ENCODE peak calls at places on chromosomes 6 and 20, in four cellular contexts. S is psoas muscle, A is cardiac muscle cell, G is AG04450. L is an unnamed sample.

GRCh38 chr20:31881945-31882344 is 11.5 kb downstream of the TTLL9 start:
- DNase-seq in A (no peak), S (no peak), G (no peak), L (no peak)

GRCh38 chr6:67792996-67793395 is 842.1 kb upstream of the ADGRB3 start:
- DNase-seq in S (no peak), A (no peak), G (no peak), L (no peak)

GRCh38 chr6:110415297-110415916 is at the start of gene DDO:
- DNase-seq in A (peak; percentile 14), G (no peak), S (peak; percentile 95), L (peak; percentile 78)

GRCh38 chr6:3669916-3670315 is 81.6 kb downstream of the PXDC1 start:
- DNase-seq in G (no peak), A (no peak), S (no peak), L (no peak)

GRCh38 chr20:43416591-43417228 is 41.0 kb upstream of the SRSF6 start:
- DNase-seq in G (no peak), S (no peak), A (no peak), L (no peak)

GRCh38 chr6:161437851-161438250 is 164.0 kb upstream of the AGPAT4 start:
- DNase-seq in G (no peak), A (no peak), S (no peak), L (no peak)

GRCh38 chr6:13573669-13574110 is 711 bp upstream of the SIRT5 start:
- DNase-seq in S (peak; percentile 66), G (no peak), A (peak; percentile 3), L (peak; percentile 70)

GRCh38 chr20:50491926-50492634 is 18.1 kb upstream of the PTPN1 start:
- DNase-seq in S (no peak), A (no peak), G (no peak), L (no peak)

GRCh38 chr20:4886771-4887527 is 114.4 kb downstream of the SLC23A2 start:
- DNase-seq in A (no peak), S (no peak), G (no peak), L (no peak)

GRCh38 chr20:1633535-1633934 is 13.7 kb upstream of the SIRPB1 start:
- DNase-seq in A (peak; percentile 13), S (no peak), G (no peak), L (no peak)

GRCh38 chr6:12718025-12718424 is 1.5 kb downstream of the PHACTR1 start:
- DNase-seq in A (no peak), S (no peak), G (no peak), L (no peak)

GRCh38 chr6:52551483-52552277 is 25.2 kb downstream of the TRAM2 start:
- DNase-seq in A (peak; percentile 28), G (peak; percentile 87), S (peak; percentile 79), L (peak; percentile 74)

GRCh38 chr6:44800171-44800671 is 412.7 kb downstream of the CDC5L start:
- DNase-seq in G (no peak), S (no peak), A (peak; percentile 13), L (no peak)

GRCh38 chr6:55082021-55082420 is 92.3 kb upstream of the HCRTR2 start:
- DNase-seq in A (no peak), S (no peak), G (no peak), L (no peak)

GRCh38 chr6:135922170-135922569 is 70.7 kb downstream of the PDE7B start:
- DNase-seq in G (peak; percentile 91), S (no peak), A (no peak), L (no peak)

GRCh38 chr6:40733770-40734396 is 146.7 kb upstream of the LRFN2 start:
- DNase-seq in A (no peak), S (no peak), G (no peak), L (no peak)

GRCh38 chr6:116553451-116553850 is at the start of gene CALHM4:
- DNase-seq in G (no peak), A (no peak), S (no peak), L (no peak)

GRCh38 chr20:47521059-47521808 is 19.5 kb downstream of the NCOA3 start:
- DNase-seq in A (no peak), G (no peak), S (no peak), L (no peak)
- TF ChIP-seq CTCF in A (peak; percentile 10), G (no peak), S (no peak), L (no peak)

DNA sequence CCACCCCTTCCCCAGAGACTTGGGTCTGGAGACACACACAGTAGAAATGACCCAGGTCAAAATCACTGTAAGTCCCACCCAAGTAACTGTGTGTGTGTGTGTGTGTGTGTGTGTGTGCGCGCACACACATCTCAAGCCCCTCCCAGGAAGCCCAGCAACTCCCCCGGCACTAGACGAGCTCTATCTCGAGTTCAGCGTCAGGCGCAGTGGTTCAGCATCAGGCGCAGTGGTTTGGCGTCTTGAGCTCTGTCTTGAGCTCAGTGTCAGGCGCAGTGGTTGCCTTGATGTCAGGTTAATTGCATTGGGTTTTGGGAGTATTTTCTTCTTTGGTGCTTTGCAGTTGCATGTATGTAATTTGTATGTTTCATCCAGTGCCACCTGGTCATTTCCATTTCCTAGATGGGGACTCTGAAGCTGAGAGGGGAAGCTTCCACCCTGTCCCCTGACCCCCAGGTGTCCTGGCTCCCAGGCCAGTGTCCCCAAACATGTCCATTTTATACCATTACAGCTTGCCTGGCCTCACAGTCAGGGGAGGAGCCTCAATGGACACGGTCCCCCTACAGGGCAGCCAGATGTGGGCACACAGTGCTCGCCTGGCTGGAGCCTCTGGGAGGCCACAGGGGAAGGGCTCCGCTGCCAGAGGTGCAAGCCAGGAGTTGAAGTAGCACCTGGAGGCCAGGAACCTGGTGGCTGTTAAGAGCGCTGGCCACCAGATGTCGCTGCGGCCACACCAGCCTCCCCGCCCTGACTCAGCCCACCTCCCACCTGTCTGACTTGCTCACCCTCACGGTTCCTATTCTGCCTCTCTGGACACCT is 107.8 kb downstream of the SULF2 start:
- DNase-seq in A (peak; percentile 77), S (no peak), G (no peak), L (no peak)
- TF ChIP-seq CTCF in A (peak; percentile 75), S (peak; percentile 55), G (peak; percentile 74), L (peak; percentile 71)

GRCh38 chr6:36757206-36757605 is 59.6 kb downstream of the RAB44 start:
- DNase-seq in A (no peak), G (no peak), S (no peak), L (no peak)
- TF ChIP-seq CTCF in A (no peak), G (no peak), S (no peak), L (no peak)

GRCh38 chr20:52812231-52812847 is 159.8 kb upstream of the TSHZ2 start:
- DNase-seq in A (no peak), S (no peak), G (no peak), L (no peak)
- TF ChIP-seq CTCF in A (no peak), S (no peak), G (no peak), L (no peak)

GRCh38 chr20:8153281-8153908 is 21.3 kb downstream of the PLCB1 start:
- DNase-seq in S (no peak), G (no peak), A (peak; percentile 49), L (no peak)

GRCh38 chr20:8154636-8155035 is 22.6 kb downstream of the PLCB1 start:
- DNase-seq in A (no peak), S (no peak), G (no peak), L (no peak)

GRCh38 chr20:8151371-8151770 is 19.3 kb downstream of the PLCB1 start:
- DNase-seq in A (no peak), G (no peak), S (no peak), L (no peak)

GRCh38 chr20:8152183-8152582 is 20.1 kb downstream of the PLCB1 start:
- DNase-seq in G (no peak), S (no peak), A (no peak), L (no peak)

GRCh38 chr20:8152847-8153246 is 20.8 kb downstream of the PLCB1 start:
- DNase-seq in G (no peak), A (no peak), S (no peak), L (no peak)
- TF ChIP-seq CTCF in G (no peak), A (no peak), S (no peak), L (no peak)

DNA sequence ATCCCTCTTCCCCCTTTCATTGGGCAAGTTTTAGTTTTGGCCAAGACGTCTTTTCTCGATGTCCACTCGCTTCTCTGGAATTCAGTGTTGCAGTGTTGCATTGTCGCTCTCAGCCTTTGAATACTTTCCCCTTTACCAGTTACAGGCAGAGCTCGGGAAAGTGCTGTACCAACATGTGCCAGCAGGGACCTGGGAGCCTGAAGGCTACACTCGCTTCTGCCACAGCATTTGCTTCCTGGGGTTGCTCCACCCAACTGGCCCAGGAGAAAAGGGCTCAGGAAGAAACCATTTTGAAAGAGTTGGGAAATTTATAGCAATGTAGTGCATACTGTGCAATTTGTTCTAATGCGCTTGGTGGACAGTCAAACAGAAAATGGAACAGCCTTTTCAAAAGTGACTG is 78.6 kb downstream of the LINC00237 start:
- DNase-seq in S (no peak), A (peak; percentile 22), G (no peak), L (no peak)
- TF ChIP-seq CTCF in S (no peak), A (no peak), G (peak; percentile 2), L (no peak)

GRCh38 chr6:79335133-79335674 is 100.7 kb upstream of the HMGN3 start:
- DNase-seq in S (no peak), G (no peak), A (no peak), L (no peak)
- TF ChIP-seq CTCF in S (no peak), G (no peak), A (no peak), L (no peak)

GRCh38 chr6:63306446-63306845 is 13.3 kb downstream of the LGSN start:
- DNase-seq in A (no peak), G (no peak), S (no peak), L (no peak)

GRCh38 chr6:63305278-63305677 is 14.5 kb downstream of the LGSN start:
- DNase-seq in S (no peak), A (no peak), G (no peak), L (no peak)

DNA sequence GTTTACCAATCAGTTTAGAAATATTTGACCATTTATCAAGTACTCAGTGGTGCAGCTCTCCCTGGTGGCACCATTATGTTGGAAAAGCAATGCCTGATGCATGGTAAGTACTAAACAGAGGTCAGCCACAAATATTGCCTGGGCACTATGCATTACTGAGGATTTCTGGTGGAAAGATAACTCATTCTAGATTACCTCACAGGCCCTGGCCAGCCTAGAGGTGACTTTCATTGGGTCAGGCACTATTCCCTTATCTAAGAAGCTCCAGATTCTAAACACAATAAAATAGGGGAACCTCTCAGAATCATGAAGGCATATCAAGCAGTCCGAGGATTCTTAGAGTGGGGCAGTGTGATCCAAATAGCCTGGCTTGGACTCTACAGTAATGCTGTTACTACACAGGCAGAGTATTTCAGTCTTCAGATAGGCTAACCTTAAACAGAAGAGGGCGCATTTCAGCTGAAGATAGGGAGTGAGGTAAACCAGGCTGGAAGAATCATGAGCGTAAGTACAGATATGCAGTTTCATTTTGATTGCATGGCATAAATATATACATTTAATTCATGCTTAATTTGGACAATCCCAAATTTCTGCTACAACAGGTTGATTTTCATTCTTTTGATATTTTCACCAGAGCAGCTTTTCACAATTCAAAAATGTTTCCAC is 12.1 kb downstream of the LGSN start:
- DNase-seq in G (peak; percentile 23), A (peak; percentile 55), S (no peak), L (no peak)
- TF ChIP-seq CTCF in G (peak; percentile 68), A (peak; percentile 58), S (peak; percentile 24), L (no peak)

GRCh38 chr20:54456972-54457371 is 18.4 kb upstream of the DOK5 start:
- DNase-seq in S (no peak), A (no peak), G (no peak), L (no peak)
- TF ChIP-seq CTCF in S (peak; percentile 27), A (peak; percentile 42), G (no peak), L (no peak)